ENCODE peak calls at places on chromosome 6, in nine cellular contexts. D, I, J, F, E, L, U, Q and W are unnamed samples.

GRCh38 chr6:1864496-1864895 is 254.8 kb downstream of the FOXC1 start:
- DNase-seq in D (no peak), I (no peak), J (no peak), F (no peak), E (no peak), L (no peak), U (no peak), Q (no peak), W (no peak)

GRCh38 chr6:149209879-149210278 is 107.6 kb upstream of the TAB2 start:
- DNase-seq in D (no peak), I (no peak), J (no peak), F (no peak), E (no peak), L (no peak), U (no peak), Q (no peak), W (no peak)

GRCh38 chr6:13355969-13356368 is 27.6 kb upstream of the TBC1D7 start:
- DNase-seq in D (no peak), I (no peak), J (no peak), F (no peak), E (no peak), L (no peak), U (no peak), Q (no peak), W (no peak)

GRCh38 chr6:152225231-152225934 is 411.8 kb downstream of the SYNE1 start:
- DNase-seq in D (no peak), I (peak), J (no peak), F (no peak), E (no peak), L (peak), U (no peak), Q (no peak), W (no peak)

GRCh38 chr6:89139509-89140346 is 6.1 kb upstream of the PM20D2 start:
- DNase-seq in D (no peak), I (peak), J (no peak), F (no peak), E (no peak), L (peak), U (no peak), Q (no peak), W (no peak)

GRCh38 chr6:47079638-47080037 is 37.5 kb upstream of the ADGRF1 start:
- DNase-seq in D (no peak), I (no peak), J (no peak), F (no peak), E (no peak), L (no peak), U (no peak), Q (no peak), W (no peak)

GRCh38 chr6:5665173-5665572 is 341.6 kb downstream of the NRN1 start:
- DNase-seq in D (no peak), I (no peak), J (no peak), F (no peak), E (no peak), L (no peak), U (no peak), Q (no peak), W (no peak)

GRCh38 chr6:168380956-168381605 is 59.9 kb upstream of the SMOC2 start:
- DNase-seq in D (no peak), I (no peak), J (no peak), F (no peak), E (no peak), L (no peak), U (no peak), Q (no peak), W (no peak)

GRCh38 chr6:126337323-126337722 is 2.6 kb upstream of the CENPW start:
- DNase-seq in D (no peak), I (peak), J (no peak), F (no peak), E (no peak), L (peak), U (peak), Q (no peak), W (no peak)

GRCh38 chr6:89843070-89843469 is 13.4 kb downstream of the CASP8AP2 start:
- DNase-seq in D (no peak), I (peak), J (no peak), F (no peak), E (no peak), L (peak), U (no peak), Q (no peak), W (no peak)

GRCh38 chr6:75266716-75267291 is 17.8 kb downstream of the TMEM30A start:
- DNase-seq in D (no peak), I (peak), J (no peak), F (no peak), E (no peak), L (peak), U (no peak), Q (no peak), W (no peak)

GRCh38 chr6:659179-659578 is 2.3 kb upstream of the HUS1B start:
- DNase-seq in D (no peak), I (no peak), J (no peak), F (no peak), E (no peak), L (no peak), U (no peak), Q (no peak), W (no peak)

GRCh38 chr6:14925627-14926026 is 320.2 kb upstream of the JARID2 start:
- DNase-seq in D (no peak), I (no peak), J (no peak), F (no peak), E (no peak), L (peak), U (no peak), Q (no peak), W (no peak)

DNA sequence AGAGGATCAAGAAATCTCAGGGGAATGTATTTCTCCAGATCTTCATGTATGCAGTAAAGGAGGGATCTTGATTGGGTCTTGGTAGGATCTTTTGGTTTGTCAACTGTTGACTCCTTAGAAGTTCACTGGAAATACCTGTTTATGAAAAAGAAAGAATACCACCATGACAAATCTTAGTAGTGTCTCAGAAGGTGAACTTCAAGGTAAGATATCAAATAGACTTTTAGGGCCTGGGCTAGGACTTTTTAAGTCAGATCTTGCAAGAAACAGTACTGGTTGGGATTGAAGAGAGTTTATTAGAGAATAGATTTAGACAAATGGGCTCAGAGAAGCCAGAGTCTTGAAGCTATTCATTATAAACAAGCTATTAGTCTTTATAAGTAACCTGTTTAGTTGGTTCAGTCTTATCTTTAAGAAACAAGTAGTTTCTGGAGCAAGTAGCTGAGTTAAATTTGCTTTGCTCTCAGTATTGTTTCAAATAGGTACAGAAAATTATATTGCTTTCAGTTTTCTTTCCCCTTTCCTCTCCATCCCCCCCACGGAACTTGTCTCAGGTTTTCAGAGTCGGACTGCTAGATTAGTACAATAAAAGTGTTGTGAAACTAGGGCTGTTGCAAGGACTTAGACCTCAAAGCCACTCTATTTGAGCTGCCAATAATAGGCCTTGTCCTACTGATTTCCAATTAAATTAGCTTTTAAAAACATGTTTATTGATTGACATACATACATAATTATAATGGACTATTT is 529.1 kb upstream of the CITED2 start:
- DNase-seq in D (no peak), I (no peak), J (no peak), F (no peak), E (no peak), L (no peak), U (no peak), Q (no peak), W (no peak)
- H3K27ac ChIP-seq in D (no peak), I (no peak), J (no peak), F (no peak), E (no peak), L (no peak), U (no peak), Q (no peak), W (no peak)

GRCh38 chr6:137967689-137968467 is 100.8 kb downstream of the TNFAIP3 start:
- DNase-seq in D (no peak), I (no peak), J (no peak), F (no peak), E (no peak), L (peak), U (no peak), Q (no peak), W (no peak)
- H3K27ac ChIP-seq in D (no peak), I (no peak), J (no peak), F (no peak), E (no peak), L (no peak), U (no peak), Q (no peak), W (no peak)

GRCh38 chr6:31912186-31912585 is 10.3 kb upstream of the ZBTB12 start:
- DNase-seq in D (no peak), I (peak), J (no peak), F (no peak), E (no peak), L (peak), U (no peak), Q (peak), W (no peak)
- H3K27ac ChIP-seq in D (no peak), I (no peak), J (no peak), F (no peak), E (no peak), L (no peak), U (no peak), Q (no peak), W (no peak)

GRCh38 chr6:19380287-19380686 is 456.9 kb upstream of the ID4 start:
- DNase-seq in D (no peak), I (no peak), J (no peak), F (no peak), E (no peak), L (peak), U (no peak), Q (no peak), W (no peak)
- H3K27ac ChIP-seq in D (no peak), I (no peak), J (no peak), F (no peak), E (no peak), L (no peak), U (no peak), Q (no peak), W (no peak)